ENCODE peak calls at places on chromosomes 4 and X, in five cellular contexts. W is tibial nerve, J is pancreas, C is upper lobe of right lung, G is AG04450. O is an unnamed sample.
A peak's percentile ranks its signal among the peaks of the same experiment; 100 is the strongest.

GRCh38 chr4:23333946-23334878 is 555.6 kb downstream of the PPARGC1A start:
- DNase-seq in W (no peak), J (no peak), C (no peak), G (peak; percentile 11), O (peak; percentile 97)

GRCh38 chrX:99415470-99415869 is 994.6 kb downstream of the PCDH19 start:
- DNase-seq in W (no peak), J (no peak), C (no peak), G (no peak), O (no peak)

GRCh38 chr4:13905543-13905942 is 278.0 kb upstream of the BOD1L1 start:
- DNase-seq in W (no peak), J (no peak), C (no peak), G (peak; percentile 59), O (no peak)

GRCh38 chrX:81280148-81280547 is 78.2 kb downstream of the SH3BGRL start:
- DNase-seq in W (no peak), J (no peak), C (no peak), G (no peak), O (no peak)

GRCh38 chrX:30653415-30654131 is at the start of gene GK:
- DNase-seq in W (no peak), J (peak; percentile 9), C (no peak), G (no peak), O (no peak)

GRCh38 chrX:12971282-12972003 is 3.5 kb upstream of the TMSB4X start:
- DNase-seq in W (no peak), J (peak; percentile 60), C (peak; percentile 65), G (no peak), O (no peak)

GRCh38 chr4:76783836-76784235 is 114.1 kb downstream of the SOWAHB start:
- DNase-seq in W (no peak), J (no peak), C (no peak), G (no peak), O (no peak)

GRCh38 chr4:147599764-147600163 is 17.4 kb upstream of the TMEM184C start:
- DNase-seq in W (no peak), J (no peak), C (no peak), G (peak; percentile 47), O (no peak)

GRCh38 chr4:7103599-7104365 is 35.9 kb upstream of the GRPEL1 start:
- DNase-seq in W (peak; percentile 53), J (peak; percentile 82), C (peak; percentile 80), G (no peak), O (no peak)

GRCh38 chr4:84691170-84691691 is 108.3 kb downstream of the CDS1 start:
- DNase-seq in W (no peak), J (no peak), C (no peak), G (peak; percentile 84), O (no peak)

GRCh38 chrX:11791537-11791936 is 33.5 kb downstream of the MSL3 start:
- DNase-seq in W (no peak), J (no peak), C (no peak), G (no peak), O (no peak)

GRCh38 chr4:5758741-5759140 is 47.7 kb downstream of the EVC start:
- DNase-seq in W (no peak), J (no peak), C (peak; percentile 33), G (peak; percentile 92), O (peak; percentile 94)

GRCh38 chr4:36363024-36363423 is 81.6 kb downstream of the DTHD1 start:
- DNase-seq in W (no peak), J (no peak), C (no peak), G (no peak), O (no peak)

GRCh38 chrX:97628326-97628725 is 744.6 kb downstream of the RPA4 start:
- DNase-seq in W (no peak), J (no peak), C (no peak), G (no peak), O (no peak)

GRCh38 chr4:138308421-138308820 is 66.3 kb upstream of the SLC7A11 start:
- DNase-seq in W (no peak), J (no peak), C (no peak), G (no peak), O (peak; percentile 38)

GRCh38 chr4:168566736-168567135 is 69.9 kb downstream of the PALLD start:
- DNase-seq in W (no peak), J (no peak), C (no peak), G (no peak), O (no peak)

GRCh38 chr4:168572002-168572401 is 75.2 kb downstream of the PALLD start:
- DNase-seq in W (no peak), J (no peak), C (no peak), G (no peak), O (no peak)

GRCh38 chr4:168569909-168570276 is 73.0 kb downstream of the PALLD start:
- DNase-seq in W (no peak), J (no peak), C (no peak), G (no peak), O (no peak)

GRCh38 chr4:168573870-168574269 is 77.0 kb downstream of the PALLD start:
- DNase-seq in W (no peak), J (no peak), C (no peak), G (no peak), O (no peak)

GRCh38 chr4:168569066-168569908 is 72.4 kb downstream of the PALLD start:
- DNase-seq in W (no peak), J (peak; percentile 31), C (no peak), G (no peak), O (no peak)
- H3K4me3 ChIP-seq in W (no peak overlapping the region), J (no peak overlapping the region), C (no peak overlapping the region), G (no peak overlapping the region), O (no peak overlapping the region)

GRCh38 chr4:3388461-3389185 is 53.1 kb upstream of the HGFAC start:
- DNase-seq in W (no peak), J (no peak), C (peak; percentile 67), G (peak; percentile 10), O (peak; percentile 81)

GRCh38 chr4:3387943-3388348 is 53.8 kb upstream of the HGFAC start:
- DNase-seq in W (peak; percentile 76), J (peak; percentile 17), C (peak; percentile 90), G (no peak), O (no peak)

GRCh38 chr4:3385719-3386440 is 55.9 kb upstream of the HGFAC start:
- DNase-seq in W (no peak), J (no peak), C (peak; percentile 91), G (no peak), O (no peak)

GRCh38 chr4:3386486-3386885 is 55.3 kb upstream of the HGFAC start:
- DNase-seq in W (no peak), J (no peak), C (no peak), G (no peak), O (no peak)

GRCh38 chr4:3387154-3387942 is 54.4 kb upstream of the HGFAC start:
- DNase-seq in W (no peak), J (no peak), C (no peak), G (no peak), O (no peak)
- H3K4me3 ChIP-seq in W (peak overlapping the region; percentile 27), J (no peak overlapping the region), C (peak overlapping the region; percentile 45), G (no peak overlapping the region), O (peak overlapping the region; percentile 62)

DNA sequence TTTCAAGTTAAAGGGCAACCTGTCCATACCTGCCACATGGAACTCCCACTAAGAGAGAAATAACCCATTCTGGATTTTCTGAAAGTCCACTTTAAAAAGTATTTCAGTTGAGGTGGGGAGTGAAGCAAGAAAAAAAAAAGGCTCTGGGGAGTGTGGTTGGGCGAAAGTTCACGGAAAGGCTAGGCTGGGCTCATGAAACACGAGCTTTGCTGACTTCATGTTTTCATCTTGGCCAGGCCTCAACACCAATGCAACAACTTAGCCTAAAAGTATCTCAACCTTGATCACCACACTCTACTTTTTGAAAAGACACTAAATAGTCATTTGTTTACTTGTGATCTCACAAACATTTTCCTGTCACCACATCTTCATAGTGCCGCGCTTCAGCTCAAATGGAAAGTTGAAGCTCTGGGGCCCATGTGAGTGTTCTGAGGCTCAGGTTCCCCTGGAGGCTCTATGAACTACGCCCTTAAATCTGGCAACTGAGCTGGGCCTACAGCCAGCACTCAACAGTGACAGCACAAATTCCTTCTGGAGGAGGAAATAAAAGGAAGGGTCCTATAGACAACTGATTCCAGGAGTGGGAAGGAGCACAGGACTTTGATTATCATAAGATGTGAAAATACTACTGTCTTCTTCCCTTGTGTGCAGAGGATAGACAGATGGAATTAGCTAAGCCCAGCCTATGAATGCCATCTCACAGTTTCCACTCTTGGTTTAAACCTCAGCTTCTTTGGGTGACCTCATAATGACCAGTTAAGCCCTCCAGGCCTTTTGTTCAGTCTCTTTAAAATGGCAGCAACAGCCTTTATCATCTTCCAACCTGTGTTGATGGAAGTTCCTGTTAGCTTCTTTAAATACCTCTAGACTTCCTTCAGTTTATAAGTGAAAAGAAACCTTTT is 5.1 kb downstream of the CD40LG start:
- DNase-seq in W (no peak), J (no peak), C (no peak), G (no peak), O (no peak)
- H3K4me3 ChIP-seq in W (no peak overlapping the region), J (no peak overlapping the region), C (no peak overlapping the region), G (no peak overlapping the region), O (no peak overlapping the region)

GRCh38 chr4:181254771-181255170 is 988.4 kb upstream of the TENM3 start:
- DNase-seq in W (no peak), J (no peak), C (no peak), G (no peak), O (no peak)

GRCh38 chr4:181259081-181259480 is 984.1 kb upstream of the TENM3 start:
- DNase-seq in W (no peak), J (no peak), C (no peak), G (no peak), O (no peak)

GRCh38 chr4:181261279-181261678 is 981.9 kb upstream of the TENM3 start:
- DNase-seq in W (no peak), J (no peak), C (no peak), G (peak; percentile 3), O (no peak)

DNA sequence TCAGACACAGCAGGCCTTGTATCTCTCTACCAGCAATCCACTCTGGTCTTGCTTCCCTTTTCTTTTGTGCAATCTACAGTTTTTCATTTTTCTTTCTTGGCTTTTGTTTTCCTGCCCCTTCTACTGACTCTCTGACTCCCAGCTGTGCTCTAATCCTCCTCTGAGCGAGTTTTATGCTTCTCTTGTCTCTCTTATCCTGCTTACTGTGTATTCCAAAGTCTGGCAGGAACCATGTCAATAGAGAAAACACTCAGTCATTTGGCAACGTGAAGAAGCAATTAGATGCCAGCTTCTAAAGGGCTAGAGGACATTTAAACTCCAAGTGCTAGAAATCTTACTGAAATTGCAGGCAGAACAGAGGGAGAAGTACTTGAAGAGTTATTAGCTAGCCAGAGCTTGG is 984.6 kb upstream of the TENM3 start:
- DNase-seq in W (no peak), J (no peak), C (no peak), G (no peak), O (no peak)
- H3K4me3 ChIP-seq in W (no peak overlapping the region), J (no peak overlapping the region), C (no peak overlapping the region), G (no peak overlapping the region), O (no peak overlapping the region)

DNA sequence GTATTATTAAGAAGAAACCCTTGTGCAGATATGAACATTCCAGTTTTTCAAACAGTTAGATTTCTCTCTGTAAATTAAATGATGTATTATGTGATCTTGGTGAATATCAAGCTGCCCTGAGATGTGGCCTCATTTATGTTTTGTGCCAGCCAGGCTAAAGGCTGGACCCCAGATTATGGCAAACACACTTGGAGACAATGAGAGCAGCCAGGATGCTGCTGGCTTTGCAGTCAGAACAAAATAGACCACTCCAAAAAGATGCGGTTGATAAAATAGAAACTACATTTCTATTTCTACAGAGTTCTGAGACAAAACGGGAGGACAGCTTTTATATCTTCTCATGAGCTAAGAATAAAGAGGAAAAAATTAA is 296.5 kb downstream of the PPP3CA start:
- DNase-seq in W (no peak), J (no peak), C (no peak), G (no peak), O (no peak)
- H3K4me3 ChIP-seq in W (no peak overlapping the region), J (no peak overlapping the region), C (no peak overlapping the region), G (no peak overlapping the region), O (no peak overlapping the region)

DNA sequence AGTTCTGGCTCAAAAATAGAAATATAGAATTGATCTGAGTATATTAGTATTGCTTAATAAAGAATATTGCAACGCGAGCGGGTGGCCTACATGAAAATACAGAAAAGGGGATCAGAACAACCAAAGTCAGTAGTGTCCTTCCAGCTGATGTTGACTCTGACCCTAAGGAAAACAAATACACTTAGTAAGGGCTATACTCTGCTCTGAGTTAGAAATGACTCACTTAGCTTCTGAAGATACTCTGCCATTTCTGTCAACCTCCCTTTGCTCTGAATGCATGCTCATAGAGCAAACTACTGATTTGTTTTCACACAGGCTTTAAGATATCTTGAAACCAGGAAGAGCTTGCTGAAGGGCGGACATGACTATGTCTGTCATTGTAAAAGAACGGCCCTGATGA is 22.6 kb upstream of the NMU start:
- DNase-seq in W (no peak), J (no peak), C (no peak), G (no peak), O (no peak)
- H3K4me3 ChIP-seq in W (no peak overlapping the region), J (no peak overlapping the region), C (no peak overlapping the region), G (no peak overlapping the region), O (no peak overlapping the region)